ENCODE peak calls at places on chromosomes 16 and 17, in nine cellular contexts. One of them, this sample, is unnamed.

GRCh38 chr16:84737658-84738057 is 37.9 kb downstream of the USP10 start:
- DNase-seq in MM.1S: no peak
- DNase-seq in SJSA1: no peak
- DNase-seq in heart left ventricle: peak; percentile 39
- DNase-seq in H1: no peak
- DNase-seq in CD4-positive, alpha-beta T cell: no peak
- DNase-seq in effector memory CD4-positive, alpha-beta T cell: no peak
- DNase-seq in neuronal stem cell: no peak
- DNase-seq in right atrium auricular region: no peak
- DNase-seq in this sample: no peak

GRCh38 chr16:87543436-87544191 is 50.8 kb upstream of the ZCCHC14 start:
- DNase-seq in MM.1S: no peak
- DNase-seq in SJSA1: no peak
- DNase-seq in heart left ventricle: no peak
- DNase-seq in H1: no peak
- DNase-seq in CD4-positive, alpha-beta T cell: no peak
- DNase-seq in effector memory CD4-positive, alpha-beta T cell: no peak
- DNase-seq in neuronal stem cell: no peak
- DNase-seq in right atrium auricular region: no peak
- DNase-seq in this sample: no peak

GRCh38 chr17:81831563-81831956 is 1.5 kb downstream of the MCRIP1 start:
- DNase-seq in MM.1S: no peak
- DNase-seq in SJSA1: no peak
- DNase-seq in heart left ventricle: no peak
- DNase-seq in H1: no peak
- DNase-seq in CD4-positive, alpha-beta T cell: no peak
- DNase-seq in effector memory CD4-positive, alpha-beta T cell: no peak
- DNase-seq in neuronal stem cell: no peak
- DNase-seq in right atrium auricular region: no peak
- DNase-seq in this sample: no peak

GRCh38 chr16:84543931-84544776 is 39.7 kb upstream of the MEAK7 start:
- DNase-seq in MM.1S: no peak
- DNase-seq in SJSA1: no peak
- DNase-seq in heart left ventricle: no peak
- DNase-seq in H1: no peak
- DNase-seq in CD4-positive, alpha-beta T cell: peak; percentile 57
- DNase-seq in effector memory CD4-positive, alpha-beta T cell: no peak
- DNase-seq in neuronal stem cell: no peak
- DNase-seq in right atrium auricular region: no peak
- DNase-seq in this sample: peak; percentile 57

GRCh38 chr17:2487306-2487705 is 24.4 kb downstream of the METTL16 start:
- DNase-seq in MM.1S: no peak
- DNase-seq in SJSA1: no peak
- DNase-seq in heart left ventricle: no peak
- DNase-seq in H1: no peak
- DNase-seq in CD4-positive, alpha-beta T cell: no peak
- DNase-seq in effector memory CD4-positive, alpha-beta T cell: no peak
- DNase-seq in neuronal stem cell: no peak
- DNase-seq in right atrium auricular region: no peak
- DNase-seq in this sample: no peak

GRCh38 chr17:81192386-81193050 is 26.5 kb upstream of the AATK start:
- DNase-seq in MM.1S: no peak
- DNase-seq in SJSA1: no peak
- DNase-seq in heart left ventricle: no peak
- DNase-seq in H1: no peak
- DNase-seq in CD4-positive, alpha-beta T cell: no peak
- DNase-seq in effector memory CD4-positive, alpha-beta T cell: no peak
- DNase-seq in neuronal stem cell: no peak
- DNase-seq in right atrium auricular region: no peak
- DNase-seq in this sample: no peak

GRCh38 chr16:4572715-4573114 is 16.6 kb downstream of the C16orf96 start:
- DNase-seq in MM.1S: no peak
- DNase-seq in SJSA1: no peak
- DNase-seq in heart left ventricle: no peak
- DNase-seq in H1: no peak
- DNase-seq in CD4-positive, alpha-beta T cell: no peak
- DNase-seq in effector memory CD4-positive, alpha-beta T cell: no peak
- DNase-seq in neuronal stem cell: no peak
- DNase-seq in right atrium auricular region: no peak
- DNase-seq in this sample: peak; percentile 66

GRCh38 chr17:12909511-12909910 is 108.3 kb downstream of the ELAC2 start:
- DNase-seq in MM.1S: no peak
- DNase-seq in SJSA1: no peak
- DNase-seq in heart left ventricle: no peak
- DNase-seq in H1: no peak
- DNase-seq in CD4-positive, alpha-beta T cell: no peak
- DNase-seq in effector memory CD4-positive, alpha-beta T cell: no peak
- DNase-seq in neuronal stem cell: no peak
- DNase-seq in right atrium auricular region: no peak
- DNase-seq in this sample: no peak

GRCh38 chr17:42408076-42408475 is 15.0 kb downstream of the CAVIN1 start:
- DNase-seq in MM.1S: no peak
- DNase-seq in SJSA1: no peak
- DNase-seq in heart left ventricle: no peak
- DNase-seq in H1: no peak
- DNase-seq in CD4-positive, alpha-beta T cell: no peak
- DNase-seq in effector memory CD4-positive, alpha-beta T cell: no peak
- DNase-seq in neuronal stem cell: no peak
- DNase-seq in right atrium auricular region: no peak
- DNase-seq in this sample: peak; percentile 92

GRCh38 chr17:49969794-49970389 is 902 bp downstream of the DLX4 start:
- DNase-seq in MM.1S: no peak
- DNase-seq in SJSA1: no peak
- DNase-seq in heart left ventricle: no peak
- DNase-seq in H1: no peak
- DNase-seq in CD4-positive, alpha-beta T cell: no peak
- DNase-seq in effector memory CD4-positive, alpha-beta T cell: no peak
- DNase-seq in neuronal stem cell: no peak
- DNase-seq in right atrium auricular region: no peak
- DNase-seq in this sample: no peak

GRCh38 chr17:223723-224471 is 42.4 kb upstream of the DOC2B start:
- DNase-seq in MM.1S: no peak
- DNase-seq in SJSA1: no peak
- DNase-seq in heart left ventricle: peak; percentile 44
- DNase-seq in H1: no peak
- DNase-seq in CD4-positive, alpha-beta T cell: no peak
- DNase-seq in effector memory CD4-positive, alpha-beta T cell: no peak
- DNase-seq in neuronal stem cell: no peak
- DNase-seq in right atrium auricular region: no peak
- DNase-seq in this sample: no peak

GRCh38 chr17:54662978-54663876 is 237.4 kb upstream of the TOM1L1 start:
- DNase-seq in MM.1S: no peak
- DNase-seq in SJSA1: no peak
- DNase-seq in heart left ventricle: no peak
- DNase-seq in H1: no peak
- DNase-seq in CD4-positive, alpha-beta T cell: no peak
- DNase-seq in effector memory CD4-positive, alpha-beta T cell: no peak
- DNase-seq in neuronal stem cell: no peak
- DNase-seq in right atrium auricular region: no peak
- DNase-seq in this sample: peak; percentile 67

GRCh38 chr16:30551781-30552180 is 6.4 kb downstream of the ZNF764 start:
- DNase-seq in MM.1S: no peak
- DNase-seq in SJSA1: no peak
- DNase-seq in heart left ventricle: no peak
- DNase-seq in H1: no peak
- DNase-seq in CD4-positive, alpha-beta T cell: peak; percentile 70
- DNase-seq in effector memory CD4-positive, alpha-beta T cell: peak; percentile 73
- DNase-seq in neuronal stem cell: no peak
- DNase-seq in right atrium auricular region: no peak
- DNase-seq in this sample: no peak

GRCh38 chr16:67489401-67490083 is 6.2 kb upstream of the AGRP start:
- DNase-seq in MM.1S: no peak
- DNase-seq in SJSA1: no peak
- DNase-seq in heart left ventricle: no peak
- DNase-seq in H1: no peak
- DNase-seq in CD4-positive, alpha-beta T cell: no peak
- DNase-seq in effector memory CD4-positive, alpha-beta T cell: no peak
- DNase-seq in neuronal stem cell: no peak
- DNase-seq in right atrium auricular region: no peak
- DNase-seq in this sample: no peak

GRCh38 chr17:63841350-63842172 is 924 bp downstream of the SMARCD2 start:
- DNase-seq in MM.1S: peak; percentile 42
- DNase-seq in SJSA1: peak; percentile 62
- DNase-seq in heart left ventricle: peak; percentile 83
- DNase-seq in H1: no peak
- DNase-seq in CD4-positive, alpha-beta T cell: no peak
- DNase-seq in effector memory CD4-positive, alpha-beta T cell: no peak
- DNase-seq in neuronal stem cell: peak; percentile 31
- DNase-seq in right atrium auricular region: peak; percentile 80
- DNase-seq in this sample: peak; percentile 28

GRCh38 chr16:3375680-3376079 is 20.0 kb downstream of the OR2C1 start:
- DNase-seq in MM.1S: no peak
- DNase-seq in SJSA1: no peak
- DNase-seq in heart left ventricle: no peak
- DNase-seq in H1: no peak
- DNase-seq in CD4-positive, alpha-beta T cell: no peak
- DNase-seq in effector memory CD4-positive, alpha-beta T cell: no peak
- DNase-seq in neuronal stem cell: no peak
- DNase-seq in right atrium auricular region: no peak
- DNase-seq in this sample: no peak

GRCh38 chr16:3383045-3383448 is 17.8 kb downstream of the ZSCAN32 start:
- DNase-seq in MM.1S: no peak
- DNase-seq in SJSA1: no peak
- DNase-seq in heart left ventricle: no peak
- DNase-seq in H1: no peak
- DNase-seq in CD4-positive, alpha-beta T cell: no peak
- DNase-seq in effector memory CD4-positive, alpha-beta T cell: no peak
- DNase-seq in neuronal stem cell: no peak
- DNase-seq in right atrium auricular region: no peak
- DNase-seq in this sample: no peak

GRCh38 chr16:3377917-3378316 is 22.2 kb downstream of the OR2C1 start:
- DNase-seq in MM.1S: no peak
- DNase-seq in SJSA1: no peak
- DNase-seq in heart left ventricle: no peak
- DNase-seq in H1: no peak
- DNase-seq in CD4-positive, alpha-beta T cell: no peak
- DNase-seq in effector memory CD4-positive, alpha-beta T cell: no peak
- DNase-seq in neuronal stem cell: no peak
- DNase-seq in right atrium auricular region: no peak
- DNase-seq in this sample: no peak
- H3K9me3 ChIP-seq in MM.1S: no peaks in the 10 kb centered on the region
- H3K9me3 ChIP-seq in SJSA1: peaks cover 32% of the 10 kb centered on the region
- H3K9me3 ChIP-seq in heart left ventricle: peaks cover 69% of the 10 kb centered on the region
- H3K9me3 ChIP-seq in H1: peaks cover 45% of the 10 kb centered on the region
- H3K9me3 ChIP-seq in CD4-positive, alpha-beta T cell: peaks cover 81% of the 10 kb centered on the region
- H3K9me3 ChIP-seq in effector memory CD4-positive, alpha-beta T cell: peaks cover 47% of the 10 kb centered on the region
- H3K9me3 ChIP-seq in neuronal stem cell: peaks cover 32% of the 10 kb centered on the region
- H3K9me3 ChIP-seq in right atrium auricular region: peaks cover 83% of the 10 kb centered on the region
- H3K9me3 ChIP-seq in this sample: peaks cover 13% of the 10 kb centered on the region

GRCh38 chr17:22409160-22409751 is 716.9 kb downstream of the KCNJ18 start:
- DNase-seq in MM.1S: no peak
- DNase-seq in SJSA1: no peak
- DNase-seq in heart left ventricle: peak; percentile 48
- DNase-seq in H1: no peak
- DNase-seq in CD4-positive, alpha-beta T cell: no peak
- DNase-seq in effector memory CD4-positive, alpha-beta T cell: no peak
- DNase-seq in neuronal stem cell: no peak
- DNase-seq in right atrium auricular region: no peak
- DNase-seq in this sample: no peak

GRCh38 chr17:22410136-22410535 is 717.8 kb downstream of the KCNJ18 start:
- DNase-seq in MM.1S: no peak
- DNase-seq in SJSA1: no peak
- DNase-seq in heart left ventricle: no peak
- DNase-seq in H1: no peak
- DNase-seq in CD4-positive, alpha-beta T cell: no peak
- DNase-seq in effector memory CD4-positive, alpha-beta T cell: no peak
- DNase-seq in neuronal stem cell: no peak
- DNase-seq in right atrium auricular region: no peak
- DNase-seq in this sample: no peak

DNA sequence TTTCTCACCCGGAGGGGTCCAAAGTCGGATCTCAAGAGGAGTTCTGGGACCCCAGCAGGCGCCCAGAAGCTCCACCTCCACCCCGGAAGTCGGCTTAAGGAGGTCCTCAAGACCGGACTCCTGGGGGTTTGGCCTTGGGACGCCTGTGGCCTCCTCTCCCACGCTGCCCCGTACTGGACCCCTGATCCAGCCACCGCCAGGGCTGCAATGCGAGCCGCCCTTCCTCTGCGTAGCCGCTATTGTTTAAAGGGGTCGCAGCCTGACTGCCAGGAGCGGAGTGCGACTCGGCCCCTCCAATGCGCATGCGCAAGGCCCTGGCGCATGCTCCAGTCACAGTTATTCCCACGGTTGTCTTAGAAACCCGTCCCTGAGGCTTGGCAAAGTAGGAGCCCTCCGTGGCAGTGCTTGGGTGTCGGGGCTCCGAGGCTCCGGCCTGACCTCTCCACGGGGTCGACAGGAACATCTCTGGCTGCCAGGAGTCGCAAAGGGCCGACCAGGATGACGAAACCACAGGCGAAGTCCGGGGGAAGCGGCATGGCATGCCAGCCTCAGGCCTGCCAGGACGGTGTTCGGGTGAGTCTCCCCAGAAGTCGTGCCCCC is 719.0 kb downstream of the KCNJ18 start:
- DNase-seq in MM.1S: no peak
- DNase-seq in SJSA1: no peak
- DNase-seq in heart left ventricle: peak; percentile 56
- DNase-seq in H1: no peak
- DNase-seq in CD4-positive, alpha-beta T cell: no peak
- DNase-seq in effector memory CD4-positive, alpha-beta T cell: no peak
- DNase-seq in neuronal stem cell: no peak
- DNase-seq in right atrium auricular region: no peak
- DNase-seq in this sample: no peak
- H3K9me3 ChIP-seq in MM.1S: no peaks in the 10 kb centered on the region
- H3K9me3 ChIP-seq in SJSA1: no peaks in the 10 kb centered on the region
- H3K9me3 ChIP-seq in heart left ventricle: no peaks in the 10 kb centered on the region
- H3K9me3 ChIP-seq in H1: peaks cover 38% of the 10 kb centered on the region
- H3K9me3 ChIP-seq in CD4-positive, alpha-beta T cell: no peaks in the 10 kb centered on the region
- H3K9me3 ChIP-seq in effector memory CD4-positive, alpha-beta T cell: no peaks in the 10 kb centered on the region
- H3K9me3 ChIP-seq in neuronal stem cell: no peaks in the 10 kb centered on the region
- H3K9me3 ChIP-seq in right atrium auricular region: no peaks in the 10 kb centered on the region
- H3K9me3 ChIP-seq in this sample: no peaks in the 10 kb centered on the region

GRCh38 chr17:70256751-70257150 is 87.4 kb downstream of the KCNJ2 start:
- DNase-seq in MM.1S: no peak
- DNase-seq in SJSA1: no peak
- DNase-seq in heart left ventricle: no peak
- DNase-seq in H1: no peak
- DNase-seq in CD4-positive, alpha-beta T cell: no peak
- DNase-seq in effector memory CD4-positive, alpha-beta T cell: no peak
- DNase-seq in neuronal stem cell: no peak
- DNase-seq in right atrium auricular region: no peak
- DNase-seq in this sample: no peak
- H3K9me3 ChIP-seq in MM.1S: no peaks in the 10 kb centered on the region
- H3K9me3 ChIP-seq in SJSA1: no peaks in the 10 kb centered on the region
- H3K9me3 ChIP-seq in heart left ventricle: no peaks in the 10 kb centered on the region
- H3K9me3 ChIP-seq in H1: peaks cover 2% of the 10 kb centered on the region
- H3K9me3 ChIP-seq in CD4-positive, alpha-beta T cell: no peaks in the 10 kb centered on the region
- H3K9me3 ChIP-seq in effector memory CD4-positive, alpha-beta T cell: no peaks in the 10 kb centered on the region
- H3K9me3 ChIP-seq in neuronal stem cell: no peaks in the 10 kb centered on the region
- H3K9me3 ChIP-seq in right atrium auricular region: no peaks in the 10 kb centered on the region
- H3K9me3 ChIP-seq in this sample: no peaks in the 10 kb centered on the region

DNA sequence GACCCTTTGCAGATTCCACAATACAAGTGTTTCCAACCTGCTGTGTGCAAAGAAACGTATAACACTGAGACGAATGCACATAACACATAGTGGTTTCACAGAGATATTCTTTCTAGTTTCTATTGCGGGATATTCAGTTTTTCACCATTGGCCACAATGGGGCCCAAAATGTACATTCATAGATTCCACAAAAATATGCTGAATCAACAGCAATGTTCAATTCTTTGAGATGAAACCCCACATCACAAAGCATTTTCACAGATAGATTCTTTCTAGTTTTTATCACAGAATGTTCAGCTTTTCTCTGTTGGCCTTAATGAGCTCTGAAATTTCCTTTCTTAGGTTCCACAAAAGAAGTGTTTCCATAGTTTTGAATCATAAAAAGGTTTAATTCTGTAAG is 2472.3 kb downstream of the TP53TG3F start:
- DNase-seq in MM.1S: no peak
- DNase-seq in SJSA1: no peak
- DNase-seq in heart left ventricle: no peak
- DNase-seq in H1: no peak
- DNase-seq in CD4-positive, alpha-beta T cell: no peak
- DNase-seq in effector memory CD4-positive, alpha-beta T cell: no peak
- DNase-seq in neuronal stem cell: no peak
- DNase-seq in right atrium auricular region: no peak
- DNase-seq in this sample: no peak
- H3K9me3 ChIP-seq in MM.1S: no peaks in the 10 kb centered on the region
- H3K9me3 ChIP-seq in SJSA1: peaks cover 2% of the 10 kb centered on the region
- H3K9me3 ChIP-seq in heart left ventricle: peaks cover 22% of the 10 kb centered on the region
- H3K9me3 ChIP-seq in H1: peaks cover 65% of the 10 kb centered on the region
- H3K9me3 ChIP-seq in CD4-positive, alpha-beta T cell: peaks cover 28% of the 10 kb centered on the region
- H3K9me3 ChIP-seq in effector memory CD4-positive, alpha-beta T cell: no peaks in the 10 kb centered on the region
- H3K9me3 ChIP-seq in neuronal stem cell: no peaks in the 10 kb centered on the region
- H3K9me3 ChIP-seq in right atrium auricular region: peaks cover 35% of the 10 kb centered on the region
- H3K9me3 ChIP-seq in this sample: no peaks in the 10 kb centered on the region